ENCODE peak calls at places on chromosomes 13 and 19, in six cellular contexts. G is prostate gland, F is breast epithelium, I is suprapubic skin, N is transverse colon, Q is spleen. A is an unnamed sample. For H3K36me3, the result is how much of the 10 kb centered on the place peaks cover.

GRCh38 chr13:77506874-77507273 is 28.6 kb upstream of the SCEL start:
- DNase-seq in N (no peak), Q (no peak), G (no peak), I (no peak), F (no peak), A (no peak)

GRCh38 chr13:102799544-102800144 is 725 bp downstream of the BIVM start:
- DNase-seq in G (peak), I (peak), F (no peak), Q (peak), N (peak), A (peak)

GRCh38 chr13:49218493-49219051 is 1.6 kb upstream of the MLNR start:
- DNase-seq in Q (no peak), G (no peak), I (no peak), N (no peak), F (no peak), A (no peak)

GRCh38 chr13:95533545-95534135 is 18.9 kb upstream of the CLDN10 start:
- DNase-seq in G (no peak), N (peak), Q (no peak), I (no peak), F (no peak), A (no peak)

GRCh38 chr13:39401756-39402155 is 201.2 kb downstream of the LHFPL6 start:
- DNase-seq in F (no peak), Q (no peak), I (no peak), G (no peak), N (no peak), A (no peak)

GRCh38 chr13:20482275-20482761 is 43.3 kb downstream of the CRYL1 start:
- DNase-seq in N (no peak), I (no peak), Q (no peak), F (no peak), G (no peak), A (no peak)

GRCh38 chr13:55815458-55816033 is 1325.2 kb upstream of the PRR20A start:
- DNase-seq in N (no peak), G (no peak), I (no peak), Q (no peak), F (no peak), A (no peak)

GRCh38 chr19:45901432-45901903 is 945 bp downstream of the MYPOP start:
- DNase-seq in N (peak), I (peak), Q (peak), G (no peak), F (no peak), A (peak)

GRCh38 chr19:14138576-14139265 is 2.3 kb upstream of the ASF1B start:
- DNase-seq in I (no peak), F (no peak), G (no peak), N (no peak), Q (no peak), A (no peak)

GRCh38 chr13:74554581-74555290 is 420.5 kb upstream of the KLF12 start:
- DNase-seq in Q (no peak), I (no peak), G (no peak), F (no peak), N (no peak), A (no peak)

GRCh38 chr13:78398743-78399410 is 204.5 kb downstream of the POU4F1 start:
- DNase-seq in Q (no peak), F (no peak), N (no peak), I (no peak), G (no peak), A (no peak)

GRCh38 chr19:53147645-53148044 is 11.2 kb downstream of the ZNF347 start:
- DNase-seq in F (no peak), N (no peak), I (no peak), Q (no peak), G (no peak), A (no peak)
- H3K36me3 ChIP-seq in F (under half), N (half or more), I (half or more), Q (under half), G (under half), A (half or more)

GRCh38 chr19:37551123-37551993 is 43.2 kb downstream of the ZNF571 start:
- DNase-seq in G (no peak), I (no peak), Q (no peak), F (no peak), N (peak), A (no peak)
- TF ChIP-seq POLR2A in G (no peak), I (no peak), Q (no peak), F (no peak), N (no peak), A (no peak)

GRCh38 chr19:30204721-30205120 is 167.5 kb upstream of the ZNF536 start:
- DNase-seq in N (no peak), G (no peak), I (no peak), Q (no peak), F (no peak), A (no peak)
- TF ChIP-seq POLR2AphosphoS5 in N (no peak), G (no peak), I (no peak), Q (no peak), F (no peak), A (no peak)

GRCh38 chr13:98796191-98796590 is 43.7 kb upstream of the SLC15A1 start:
- DNase-seq in G (no peak), N (no peak), F (no peak), Q (no peak), I (no peak), A (no peak)
- H3K36me3 ChIP-seq in G (under half), N (under half), F (under half), Q (under half), I (half or more), A (under half)

GRCh38 chr19:18435848-18436631 is 1.9 kb downstream of the ISYNA1 start:
- DNase-seq in G (no peak), I (no peak), N (no peak), Q (peak), F (no peak), A (no peak)

GRCh38 chr19:18435185-18435841 is 2.6 kb downstream of the ISYNA1 start:
- DNase-seq in G (no peak), N (no peak), F (no peak), I (no peak), Q (peak), A (no peak)

GRCh38 chr19:18433735-18434398 is 4.1 kb downstream of the ISYNA1 start:
- DNase-seq in G (no peak), F (no peak), Q (peak), N (no peak), I (no peak), A (peak)

GRCh38 chr19:18433039-18433691 is 4.8 kb downstream of the ISYNA1 start:
- DNase-seq in I (peak), F (no peak), G (no peak), Q (peak), N (no peak), A (peak)

GRCh38 chr19:18434411-18435184 is 3.3 kb downstream of the ISYNA1 start:
- DNase-seq in I (no peak), F (no peak), N (no peak), G (no peak), Q (no peak), A (no peak)
- TF ChIP-seq POLR2A in I (no peak), F (no peak), N (no peak), G (no peak), Q (no peak), A (no peak)

GRCh38 chr13:44386932-44387556 is 13.4 kb downstream of the SERP2 start:
- DNase-seq in Q (no peak), G (no peak), F (no peak), I (no peak), N (no peak), A (no peak)
- TF ChIP-seq POLR2AphosphoS5 in Q (no peak), G (no peak), F (no peak), I (no peak), N (no peak), A (no peak)

DNA sequence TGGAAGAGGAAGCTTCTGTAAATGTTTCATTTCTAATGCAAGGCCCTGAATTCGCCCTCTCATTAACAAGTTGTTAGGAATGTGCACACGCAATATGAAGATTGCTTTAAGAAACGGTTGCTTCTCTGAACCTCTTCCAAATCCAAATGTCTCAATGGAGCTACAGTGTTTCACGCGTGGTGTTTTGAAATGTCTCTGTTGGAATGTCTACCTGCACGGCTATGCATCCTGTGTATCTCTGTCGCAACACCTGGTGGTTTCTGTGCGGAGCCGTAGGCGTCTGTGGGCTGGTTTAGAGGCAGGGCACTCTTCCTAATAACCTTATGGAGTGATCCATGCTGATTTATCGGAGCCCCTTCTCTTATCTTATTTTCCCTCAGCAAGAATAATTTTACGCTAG is 1584.2 kb upstream of the SLC10A2 start:
- DNase-seq in I (no peak), F (peak), G (no peak), N (no peak), Q (no peak), A (no peak)
- H3K36me3 ChIP-seq in I (under half), F (under half), G (under half), N (under half), Q (under half), A (under half)

DNA sequence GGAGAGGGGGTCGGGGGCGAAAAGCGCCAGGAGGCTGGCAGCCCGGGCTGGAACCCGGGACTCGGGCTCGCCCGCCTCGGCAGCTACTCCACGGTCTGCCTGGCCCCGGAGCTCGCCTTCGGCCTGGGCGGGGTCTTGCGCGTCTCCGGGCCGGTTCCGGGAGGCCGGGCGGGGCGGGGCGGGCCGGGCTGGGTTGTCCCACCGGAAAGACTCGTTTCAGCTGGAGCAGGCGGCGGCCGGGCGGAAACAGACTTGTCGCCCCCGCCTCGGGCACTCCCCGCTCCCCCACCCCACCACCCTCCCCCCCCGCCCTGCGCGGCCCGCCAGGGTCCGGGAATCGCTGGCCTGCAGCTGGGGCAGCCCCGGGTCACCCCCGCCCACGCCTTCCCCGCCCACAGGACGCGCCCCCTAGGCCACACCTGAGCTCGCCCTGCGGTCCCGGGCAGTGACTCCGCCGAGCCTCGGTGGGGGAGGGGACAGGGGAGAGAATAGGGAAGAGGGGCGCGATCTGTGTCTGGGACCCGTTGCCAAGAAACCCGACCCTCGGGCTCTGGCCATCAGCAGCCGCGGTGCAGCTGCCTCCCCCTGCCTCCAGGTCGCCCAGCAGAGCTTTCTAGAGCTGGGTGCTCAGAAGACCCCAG is 109.4 kb downstream of the KCTD15 start:
- DNase-seq in Q (no peak), I (peak), G (peak), F (peak), N (peak), A (peak)
- TF ChIP-seq POLR2A in Q (no peak), I (no peak), G (peak), F (no peak), N (peak), A (no peak)

GRCh38 chr19:2548966-2549365 is 73.0 kb downstream of the GADD45B start:
- DNase-seq in Q (peak), F (no peak), N (no peak), G (no peak), I (no peak), A (peak)

GRCh38 chr19:2547033-2547680 is 71.2 kb downstream of the GADD45B start:
- DNase-seq in N (no peak), Q (peak), I (no peak), G (no peak), F (no peak), A (peak)

GRCh38 chr19:2547721-2548120 is 71.8 kb downstream of the GADD45B start:
- DNase-seq in F (no peak), G (no peak), Q (peak), I (no peak), N (no peak), A (peak)

GRCh38 chr19:2544576-2545415 is 68.9 kb downstream of the GADD45B start:
- DNase-seq in Q (peak), N (no peak), I (peak), F (no peak), G (no peak), A (peak)

DNA sequence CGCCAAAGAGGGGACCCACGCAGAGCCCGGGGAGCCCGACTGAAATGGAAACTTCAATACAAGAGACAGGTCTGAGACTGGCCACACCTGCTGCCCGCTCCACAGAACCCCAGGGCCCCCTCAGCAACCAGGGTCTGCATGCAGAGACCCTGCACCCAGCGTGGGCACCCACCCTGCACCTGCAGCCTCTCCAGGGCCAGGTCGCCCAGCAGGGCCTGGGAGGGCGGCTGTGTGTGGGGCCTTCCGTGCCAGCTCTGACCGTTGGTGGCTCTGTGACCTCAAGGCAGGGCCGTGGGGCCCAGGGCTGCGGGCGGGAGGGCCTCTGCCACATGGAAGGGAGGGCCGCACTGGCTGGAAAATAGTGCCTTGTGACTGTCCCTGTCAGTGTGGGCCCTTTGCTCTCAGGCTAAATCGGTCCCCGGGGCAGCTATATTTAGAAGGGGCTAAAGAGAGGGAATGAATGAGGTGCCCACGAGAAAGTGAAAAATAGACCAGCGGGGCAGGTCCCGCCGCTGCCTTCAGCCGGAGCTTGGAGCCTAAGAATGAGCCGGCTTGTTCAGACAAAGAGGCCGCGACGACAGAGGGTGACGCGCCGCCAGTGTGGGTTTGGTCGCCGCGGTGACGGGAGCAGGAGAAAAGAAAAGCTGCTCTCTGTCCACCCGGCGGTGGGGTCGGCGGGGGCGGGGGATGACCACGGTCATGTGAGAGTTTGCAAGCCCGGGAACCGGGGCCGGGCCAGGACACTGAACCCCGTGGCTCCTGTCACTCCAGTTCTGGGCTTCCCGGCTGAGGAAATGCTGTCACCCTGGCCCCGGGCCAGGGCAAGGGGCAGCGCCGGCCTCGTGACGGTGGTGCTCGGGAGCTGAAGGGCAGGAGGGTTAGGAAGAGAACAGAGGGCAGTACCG is 70.5 kb downstream of the GADD45B start:
- DNase-seq in F (peak), G (peak), I (peak), Q (peak), N (peak), A (peak)
- TF ChIP-seq POLR2AphosphoS5 in F (no peak), G (peak), I (no peak), Q (peak), N (peak), A (peak)

A was measured in sigmoid colon.